ENCODE peak calls at places on chromosomes 7 and 10, in six cellular contexts. K, U, Y, G, V and L are unnamed samples.
A peak's percentile ranks its signal among the peaks of the same experiment; 100 is the strongest.

GRCh38 chr7:21616796-21617436 is 74.1 kb downstream of the DNAH11 start:
- DNase-seq in K (peak; percentile 55), U (no peak), Y (no peak), G (no peak), V (no peak), L (no peak)

GRCh38 chr7:72540106-72540611 is 128.0 kb upstream of the CALN1 start:
- DNase-seq in K (no peak), U (no peak), Y (no peak), G (no peak), V (no peak), L (no peak)

GRCh38 chr10:68163735-68164134 is 54.4 kb downstream of the MYPN start:
- DNase-seq in K (no peak), U (no peak), Y (no peak), G (no peak), V (no peak), L (no peak)

GRCh38 chr7:131244259-131244852 is 83.3 kb upstream of the MKLN1 start:
- DNase-seq in K (peak; percentile 85), U (no peak), Y (no peak), G (peak; percentile 31), V (peak; percentile 17), L (no peak)

GRCh38 chr7:136677456-136678365 is 190.7 kb upstream of the CHRM2 start:
- DNase-seq in K (peak; percentile 63), U (no peak), Y (no peak), G (no peak), V (no peak), L (no peak)

GRCh38 chr10:43208147-43209063 is 58.5 kb downstream of the RASGEF1A start:
- DNase-seq in K (no peak), U (peak; percentile 28), Y (no peak), G (peak; percentile 18), V (peak; percentile 4), L (peak; percentile 38)

GRCh38 chr7:11486271-11486670 is 345.7 kb downstream of the THSD7A start:
- DNase-seq in K (peak; percentile 10), U (no peak), Y (no peak), G (no peak), V (no peak), L (no peak)

GRCh38 chr10:988667-989545 is 672 bp downstream of the GTPBP4 start:
- DNase-seq in K (peak; percentile 44), U (no peak), Y (peak; percentile 70), G (no peak), V (no peak), L (no peak)

GRCh38 chr7:31476073-31476745 is 37.7 kb upstream of the ITPRID1 start:
- DNase-seq in K (no peak), U (no peak), Y (no peak), G (no peak), V (no peak), L (no peak)

GRCh38 chr7:120725376-120726039 is 132.4 kb downstream of the TSPAN12 start:
- DNase-seq in K (peak; percentile 69), U (no peak), Y (no peak), G (no peak), V (no peak), L (no peak)

GRCh38 chr10:15103513-15103912 is 6.4 kb downstream of the RPP38 start:
- DNase-seq in K (no peak), U (no peak), Y (no peak), G (no peak), V (no peak), L (no peak)

GRCh38 chr10:28370107-28370835 is 67.4 kb upstream of the MPP7 start:
- DNase-seq in K (no peak), U (no peak), Y (no peak), G (no peak), V (no peak), L (no peak)

GRCh38 chr10:89346264-89346971 is 18.6 kb downstream of the IFIT3 start:
- DNase-seq in K (peak; percentile 85), U (no peak), Y (no peak), G (peak; percentile 35), V (no peak), L (no peak)

GRCh38 chr7:67875558-67875957 is 878.9 kb downstream of the TYW1 start:
- DNase-seq in K (no peak), U (no peak), Y (no peak), G (no peak), V (no peak), L (no peak)

DNA sequence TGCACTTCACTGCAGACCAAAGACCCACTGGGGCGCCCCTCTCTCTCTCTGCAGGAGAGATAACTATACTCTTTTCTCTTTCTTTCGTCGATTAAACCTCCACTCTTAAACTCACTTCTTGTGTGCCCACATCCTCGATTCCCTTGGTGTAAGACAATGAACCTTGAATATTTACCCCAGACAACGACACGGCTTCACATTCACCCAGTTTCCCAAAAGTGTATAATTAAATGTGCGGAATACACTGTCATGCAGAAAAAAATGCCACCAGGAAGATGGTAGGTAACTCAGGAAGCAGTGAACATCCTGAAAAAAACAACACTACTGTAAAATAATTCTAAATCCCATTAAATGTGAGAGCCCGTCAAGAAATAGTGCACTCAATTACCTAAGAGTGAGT is 882.2 kb downstream of the TYW1 start:
- DNase-seq in K (no peak), U (no peak), Y (no peak), G (no peak), V (no peak), L (no peak)
- H3K4me3 ChIP-seq in K (no peak overlapping the region), U (no peak overlapping the region), Y (no peak overlapping the region), G (no peak overlapping the region), V (no peak overlapping the region), L (no peak overlapping the region)

GRCh38 chr7:69608878-69609277 is 10.6 kb downstream of the AUTS2 start:
- DNase-seq in K (no peak), U (no peak), Y (no peak), G (no peak), V (no peak), L (no peak)
- H3K4me1 ChIP-seq in K (peaks cover 20% of the 10 kb centered on the region), U (peaks cover 16% of the 10 kb centered on the region), Y (peaks cover under 1% of the 10 kb centered on the region), G (peaks cover 16% of the 10 kb centered on the region), V (no peaks in the 10 kb centered on the region), L (no peaks in the 10 kb centered on the region)

DNA sequence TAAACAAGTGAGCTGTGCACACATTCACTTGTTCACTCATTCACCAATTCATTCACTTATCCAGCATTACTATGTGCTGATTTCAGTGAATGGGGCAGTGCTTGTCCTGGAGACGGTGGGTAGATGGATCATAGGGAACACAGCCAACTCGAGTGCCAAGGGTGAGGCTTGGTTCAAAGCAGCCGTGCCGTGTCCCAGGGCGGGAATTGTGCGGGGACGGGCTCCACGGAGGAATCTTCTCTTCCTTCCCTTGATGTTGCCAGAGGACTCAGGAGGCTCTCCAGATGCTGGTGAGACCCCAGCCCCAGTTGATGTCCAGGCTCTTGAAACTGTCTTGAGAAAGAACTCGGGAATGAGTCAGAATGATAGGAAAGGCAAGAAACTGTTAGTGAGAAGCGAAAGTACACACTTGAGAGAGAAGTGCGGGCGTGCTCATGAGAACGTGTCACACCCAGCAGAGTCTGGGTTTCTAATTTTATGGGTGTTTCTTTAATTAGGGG is 3.0 kb downstream of the SH2D4B start:
- DNase-seq in K (no peak), U (no peak), Y (no peak), G (no peak), V (no peak), L (no peak)
- H3K4me3 ChIP-seq in K (no peak overlapping the region), U (peak overlapping the region; percentile 37), Y (no peak overlapping the region), G (peak overlapping the region; percentile 33), V (no peak overlapping the region), L (no peak overlapping the region)

GRCh38 chr7:133784421-133785045 is 342.6 kb upstream of the LRGUK start:
- DNase-seq in K (no peak), U (no peak), Y (no peak), G (no peak), V (no peak), L (no peak)

GRCh38 chr7:133780912-133781311 is 346.2 kb upstream of the LRGUK start:
- DNase-seq in K (no peak), U (no peak), Y (no peak), G (no peak), V (no peak), L (no peak)

GRCh38 chr7:133782470-133782869 is 344.7 kb upstream of the LRGUK start:
- DNase-seq in K (no peak), U (no peak), Y (no peak), G (no peak), V (no peak), L (no peak)

GRCh38 chr7:133781481-133782090 is 345.6 kb upstream of the LRGUK start:
- DNase-seq in K (no peak), U (no peak), Y (no peak), G (no peak), V (no peak), L (no peak)

DNA sequence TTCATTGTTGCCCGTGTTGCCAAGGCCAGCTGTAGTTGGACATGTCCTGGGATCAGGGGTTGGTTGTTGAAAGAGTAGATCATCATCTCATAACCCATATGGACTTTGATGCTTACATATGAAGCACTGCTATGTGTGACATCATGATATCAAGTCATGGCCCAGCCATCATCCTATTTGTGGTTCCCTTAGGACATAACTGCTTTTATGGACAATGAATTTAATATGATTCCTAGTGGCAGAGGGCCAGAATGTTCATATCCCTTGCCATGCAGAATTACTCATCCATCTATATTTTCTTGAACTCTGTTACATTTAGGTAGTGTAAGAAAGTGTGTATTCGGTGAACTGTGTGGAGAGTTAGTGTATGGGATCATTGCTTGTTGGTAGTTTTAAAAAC is 343.9 kb upstream of the LRGUK start:
- DNase-seq in K (no peak), U (no peak), Y (no peak), G (no peak), V (no peak), L (no peak)
- H3K4me1 ChIP-seq in K (no peaks in the 10 kb centered on the region), U (no peaks in the 10 kb centered on the region), Y (no peaks in the 10 kb centered on the region), G (no peaks in the 10 kb centered on the region), V (no peaks in the 10 kb centered on the region), L (no peaks in the 10 kb centered on the region)

DNA sequence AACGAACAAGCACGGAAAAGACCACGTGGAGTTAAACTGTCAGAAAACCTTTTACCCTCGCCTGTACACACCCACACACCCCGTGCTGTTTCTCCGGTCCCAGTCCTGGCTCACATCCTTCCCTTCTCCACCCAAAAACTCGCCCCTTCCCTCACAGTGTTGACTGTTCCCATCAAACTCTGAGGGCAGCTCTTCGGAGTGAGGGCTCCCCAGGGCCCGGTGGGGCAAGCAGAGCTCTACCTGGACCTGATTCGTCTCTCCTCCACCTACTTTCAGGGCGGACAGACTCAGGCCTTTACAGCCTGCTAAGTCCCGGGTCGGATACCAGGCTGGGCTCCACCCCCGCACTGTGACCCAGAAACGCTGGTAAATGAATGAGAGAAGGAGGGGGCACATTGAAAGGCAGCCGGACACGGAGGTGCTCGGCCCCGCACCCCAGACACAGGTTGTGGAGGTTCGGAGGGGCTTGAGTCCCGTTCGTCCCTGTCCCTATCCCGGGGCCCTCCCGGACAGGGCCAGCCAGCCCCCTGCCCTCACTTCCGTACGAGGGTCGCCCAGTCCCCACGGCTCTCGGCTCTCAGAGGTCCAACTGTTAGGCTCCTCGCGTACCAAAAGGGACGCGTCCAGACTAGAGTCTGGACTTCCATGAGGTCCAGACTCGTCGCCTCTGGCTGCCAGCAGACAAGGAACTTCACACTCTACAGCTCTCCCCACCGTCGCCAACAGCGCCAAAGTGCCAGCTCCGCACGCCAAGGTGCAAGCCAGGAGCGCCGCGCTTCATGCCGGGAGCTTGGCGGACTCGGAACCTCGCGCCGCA is 31.7 kb upstream of the ASL start:
- DNase-seq in K (peak; percentile 39), U (peak; percentile 81), Y (no peak), G (peak; percentile 67), V (peak; percentile 72), L (peak; percentile 68)
- H3K4me3 ChIP-seq in K (peak overlapping the region; percentile 23), U (peak overlapping the region; percentile 54), Y (peak overlapping the region; percentile 30), G (peak overlapping the region; percentile 49), V (peak overlapping the region; percentile 3), L (peak overlapping the region; percentile 31)